ENCODE peak calls at places on chromosome 6, in five cellular contexts. One of them, this sample, is unnamed.
A peak's percentile ranks its signal among the peaks of the same experiment; 100 is the strongest.

GRCh38 chr6:119575721-119576120 is 226.2 kb upstream of the MAN1A1 start:
- DNase-seq in heart left ventricle: no peak
- DNase-seq in activated effector memory CD4-positive, alpha-beta T cell treated with anti-CD3 and anti-CD28 coated beads, Interleukin-2, amount 50 U/mL, for 16 hours: no peak
- DNase-seq in foreskin fibroblast: peak; percentile 61
- DNase-seq in stimulated activated CD8-positive, alpha-beta memory T cell treated with anti-CD3 and anti-CD28 coated beads, Interleukin-15, amount 100 ng/mL, for 24 hours: no peak
- DNase-seq in this sample: no peak

GRCh38 chr6:161407581-161407980 is 133.7 kb upstream of the AGPAT4 start:
- DNase-seq in heart left ventricle: no peak
- DNase-seq in activated effector memory CD4-positive, alpha-beta T cell treated with anti-CD3 and anti-CD28 coated beads, Interleukin-2, amount 50 U/mL, for 16 hours: no peak
- DNase-seq in foreskin fibroblast: peak; percentile 84
- DNase-seq in stimulated activated CD8-positive, alpha-beta memory T cell treated with anti-CD3 and anti-CD28 coated beads, Interleukin-15, amount 100 ng/mL, for 24 hours: no peak
- DNase-seq in this sample: no peak

GRCh38 chr6:2659882-2660281 is 90.8 kb downstream of the MYLK4 start:
- DNase-seq in heart left ventricle: no peak
- DNase-seq in activated effector memory CD4-positive, alpha-beta T cell treated with anti-CD3 and anti-CD28 coated beads, Interleukin-2, amount 50 U/mL, for 16 hours: no peak
- DNase-seq in foreskin fibroblast: peak; percentile 34
- DNase-seq in stimulated activated CD8-positive, alpha-beta memory T cell treated with anti-CD3 and anti-CD28 coated beads, Interleukin-15, amount 100 ng/mL, for 24 hours: no peak
- DNase-seq in this sample: no peak

GRCh38 chr6:126118058-126118759 is 131.9 kb downstream of the TRMT11 start:
- DNase-seq in heart left ventricle: no peak
- DNase-seq in activated effector memory CD4-positive, alpha-beta T cell treated with anti-CD3 and anti-CD28 coated beads, Interleukin-2, amount 50 U/mL, for 16 hours: no peak
- DNase-seq in foreskin fibroblast: peak; percentile 8
- DNase-seq in stimulated activated CD8-positive, alpha-beta memory T cell treated with anti-CD3 and anti-CD28 coated beads, Interleukin-15, amount 100 ng/mL, for 24 hours: no peak
- DNase-seq in this sample: no peak

GRCh38 chr6:169881976-169882375 is 130.6 kb downstream of the ERMARD start:
- DNase-seq in heart left ventricle: no peak
- DNase-seq in activated effector memory CD4-positive, alpha-beta T cell treated with anti-CD3 and anti-CD28 coated beads, Interleukin-2, amount 50 U/mL, for 16 hours: no peak
- DNase-seq in foreskin fibroblast: no peak
- DNase-seq in stimulated activated CD8-positive, alpha-beta memory T cell treated with anti-CD3 and anti-CD28 coated beads, Interleukin-15, amount 100 ng/mL, for 24 hours: no peak
- DNase-seq in this sample: no peak

GRCh38 chr6:162373192-162373591 is 354.4 kb downstream of the PRKN start:
- DNase-seq in heart left ventricle: no peak
- DNase-seq in activated effector memory CD4-positive, alpha-beta T cell treated with anti-CD3 and anti-CD28 coated beads, Interleukin-2, amount 50 U/mL, for 16 hours: no peak
- DNase-seq in foreskin fibroblast: no peak
- DNase-seq in stimulated activated CD8-positive, alpha-beta memory T cell treated with anti-CD3 and anti-CD28 coated beads, Interleukin-15, amount 100 ng/mL, for 24 hours: no peak
- DNase-seq in this sample: no peak

GRCh38 chr6:8193541-8193940 is 91.2 kb upstream of the EEF1E1 start:
- DNase-seq in heart left ventricle: no peak
- DNase-seq in activated effector memory CD4-positive, alpha-beta T cell treated with anti-CD3 and anti-CD28 coated beads, Interleukin-2, amount 50 U/mL, for 16 hours: no peak
- DNase-seq in foreskin fibroblast: no peak
- DNase-seq in stimulated activated CD8-positive, alpha-beta memory T cell treated with anti-CD3 and anti-CD28 coated beads, Interleukin-15, amount 100 ng/mL, for 24 hours: no peak
- DNase-seq in this sample: no peak

GRCh38 chr6:16947461-16948159 is 154.2 kb upstream of the STMND1 start:
- DNase-seq in heart left ventricle: no peak
- DNase-seq in activated effector memory CD4-positive, alpha-beta T cell treated with anti-CD3 and anti-CD28 coated beads, Interleukin-2, amount 50 U/mL, for 16 hours: no peak
- DNase-seq in foreskin fibroblast: peak; percentile 97
- DNase-seq in stimulated activated CD8-positive, alpha-beta memory T cell treated with anti-CD3 and anti-CD28 coated beads, Interleukin-15, amount 100 ng/mL, for 24 hours: no peak
- DNase-seq in this sample: peak; percentile 1

GRCh38 chr6:12485837-12486236 is 195.7 kb downstream of the EDN1 start:
- DNase-seq in heart left ventricle: no peak
- DNase-seq in activated effector memory CD4-positive, alpha-beta T cell treated with anti-CD3 and anti-CD28 coated beads, Interleukin-2, amount 50 U/mL, for 16 hours: no peak
- DNase-seq in foreskin fibroblast: no peak
- DNase-seq in stimulated activated CD8-positive, alpha-beta memory T cell treated with anti-CD3 and anti-CD28 coated beads, Interleukin-15, amount 100 ng/mL, for 24 hours: no peak
- DNase-seq in this sample: no peak

GRCh38 chr6:25504661-25505060 is 147.4 kb upstream of the SCGN start:
- DNase-seq in heart left ventricle: no peak
- DNase-seq in activated effector memory CD4-positive, alpha-beta T cell treated with anti-CD3 and anti-CD28 coated beads, Interleukin-2, amount 50 U/mL, for 16 hours: no peak
- DNase-seq in foreskin fibroblast: no peak
- DNase-seq in stimulated activated CD8-positive, alpha-beta memory T cell treated with anti-CD3 and anti-CD28 coated beads, Interleukin-15, amount 100 ng/mL, for 24 hours: no peak
- DNase-seq in this sample: no peak

GRCh38 chr6:7896465-7896987 is 14.1 kb downstream of the TXNDC5 start:
- DNase-seq in heart left ventricle: no peak
- DNase-seq in activated effector memory CD4-positive, alpha-beta T cell treated with anti-CD3 and anti-CD28 coated beads, Interleukin-2, amount 50 U/mL, for 16 hours: no peak
- DNase-seq in foreskin fibroblast: no peak
- DNase-seq in stimulated activated CD8-positive, alpha-beta memory T cell treated with anti-CD3 and anti-CD28 coated beads, Interleukin-15, amount 100 ng/mL, for 24 hours: no peak
- DNase-seq in this sample: no peak

GRCh38 chr6:131065824-131066171 is 2.8 kb upstream of the EPB41L2 start:
- DNase-seq in heart left ventricle: no peak
- DNase-seq in activated effector memory CD4-positive, alpha-beta T cell treated with anti-CD3 and anti-CD28 coated beads, Interleukin-2, amount 50 U/mL, for 16 hours: no peak
- DNase-seq in foreskin fibroblast: no peak
- DNase-seq in stimulated activated CD8-positive, alpha-beta memory T cell treated with anti-CD3 and anti-CD28 coated beads, Interleukin-15, amount 100 ng/mL, for 24 hours: no peak
- DNase-seq in this sample: no peak

GRCh38 chr6:166751051-166751595 is 124.1 kb upstream of the RPS6KA2 start:
- DNase-seq in heart left ventricle: no peak
- DNase-seq in activated effector memory CD4-positive, alpha-beta T cell treated with anti-CD3 and anti-CD28 coated beads, Interleukin-2, amount 50 U/mL, for 16 hours: no peak
- DNase-seq in foreskin fibroblast: no peak
- DNase-seq in stimulated activated CD8-positive, alpha-beta memory T cell treated with anti-CD3 and anti-CD28 coated beads, Interleukin-15, amount 100 ng/mL, for 24 hours: no peak
- DNase-seq in this sample: no peak

GRCh38 chr6:69729870-69730449 is 66.8 kb downstream of the LMBRD1 start:
- DNase-seq in heart left ventricle: no peak
- DNase-seq in activated effector memory CD4-positive, alpha-beta T cell treated with anti-CD3 and anti-CD28 coated beads, Interleukin-2, amount 50 U/mL, for 16 hours: no peak
- DNase-seq in foreskin fibroblast: peak; percentile 4
- DNase-seq in stimulated activated CD8-positive, alpha-beta memory T cell treated with anti-CD3 and anti-CD28 coated beads, Interleukin-15, amount 100 ng/mL, for 24 hours: no peak
- DNase-seq in this sample: no peak

GRCh38 chr6:118660218-118660569 is 8.8 kb upstream of the CEP85L start:
- DNase-seq in heart left ventricle: no peak
- DNase-seq in activated effector memory CD4-positive, alpha-beta T cell treated with anti-CD3 and anti-CD28 coated beads, Interleukin-2, amount 50 U/mL, for 16 hours: peak; percentile 75
- DNase-seq in foreskin fibroblast: peak; percentile 21
- DNase-seq in stimulated activated CD8-positive, alpha-beta memory T cell treated with anti-CD3 and anti-CD28 coated beads, Interleukin-15, amount 100 ng/mL, for 24 hours: no peak
- DNase-seq in this sample: peak; percentile 9

GRCh38 chr6:150692604-150693003 is 92.9 kb downstream of the PLEKHG1 start:
- DNase-seq in heart left ventricle: no peak
- DNase-seq in activated effector memory CD4-positive, alpha-beta T cell treated with anti-CD3 and anti-CD28 coated beads, Interleukin-2, amount 50 U/mL, for 16 hours: no peak
- DNase-seq in foreskin fibroblast: no peak
- DNase-seq in stimulated activated CD8-positive, alpha-beta memory T cell treated with anti-CD3 and anti-CD28 coated beads, Interleukin-15, amount 100 ng/mL, for 24 hours: no peak
- DNase-seq in this sample: no peak

GRCh38 chr6:151869787-151870186 is 62.3 kb downstream of the ESR1 start:
- DNase-seq in heart left ventricle: no peak
- DNase-seq in activated effector memory CD4-positive, alpha-beta T cell treated with anti-CD3 and anti-CD28 coated beads, Interleukin-2, amount 50 U/mL, for 16 hours: no peak
- DNase-seq in foreskin fibroblast: peak; percentile 61
- DNase-seq in stimulated activated CD8-positive, alpha-beta memory T cell treated with anti-CD3 and anti-CD28 coated beads, Interleukin-15, amount 100 ng/mL, for 24 hours: no peak
- DNase-seq in this sample: no peak

GRCh38 chr6:27592481-27593199 is 119.7 kb upstream of the ZNF184 start:
- DNase-seq in heart left ventricle: no peak
- DNase-seq in activated effector memory CD4-positive, alpha-beta T cell treated with anti-CD3 and anti-CD28 coated beads, Interleukin-2, amount 50 U/mL, for 16 hours: no peak
- DNase-seq in foreskin fibroblast: peak; percentile 84
- DNase-seq in stimulated activated CD8-positive, alpha-beta memory T cell treated with anti-CD3 and anti-CD28 coated beads, Interleukin-15, amount 100 ng/mL, for 24 hours: peak; percentile 24
- DNase-seq in this sample: peak; percentile 21

GRCh38 chr6:121430514-121431460 is 4.7 kb upstream of the GJA1 start:
- DNase-seq in heart left ventricle: no peak
- DNase-seq in activated effector memory CD4-positive, alpha-beta T cell treated with anti-CD3 and anti-CD28 coated beads, Interleukin-2, amount 50 U/mL, for 16 hours: no peak
- DNase-seq in foreskin fibroblast: peak; percentile 73
- DNase-seq in stimulated activated CD8-positive, alpha-beta memory T cell treated with anti-CD3 and anti-CD28 coated beads, Interleukin-15, amount 100 ng/mL, for 24 hours: no peak
- DNase-seq in this sample: peak; percentile 32

GRCh38 chr6:10583509-10583908 is 62.4 kb downstream of the GCNT2 start:
- DNase-seq in heart left ventricle: no peak
- DNase-seq in activated effector memory CD4-positive, alpha-beta T cell treated with anti-CD3 and anti-CD28 coated beads, Interleukin-2, amount 50 U/mL, for 16 hours: no peak
- DNase-seq in foreskin fibroblast: no peak
- DNase-seq in stimulated activated CD8-positive, alpha-beta memory T cell treated with anti-CD3 and anti-CD28 coated beads, Interleukin-15, amount 100 ng/mL, for 24 hours: no peak
- DNase-seq in this sample: peak; percentile 36

GRCh38 chr6:44064089-44064947 is 62.9 kb downstream of the MRPL14 start:
- DNase-seq in heart left ventricle: no peak
- DNase-seq in activated effector memory CD4-positive, alpha-beta T cell treated with anti-CD3 and anti-CD28 coated beads, Interleukin-2, amount 50 U/mL, for 16 hours: no peak
- DNase-seq in foreskin fibroblast: peak; percentile 94
- DNase-seq in stimulated activated CD8-positive, alpha-beta memory T cell treated with anti-CD3 and anti-CD28 coated beads, Interleukin-15, amount 100 ng/mL, for 24 hours: no peak
- DNase-seq in this sample: no peak

GRCh38 chr6:16832027-16832688 is 70.9 kb upstream of the ATXN1 start:
- DNase-seq in heart left ventricle: no peak
- DNase-seq in activated effector memory CD4-positive, alpha-beta T cell treated with anti-CD3 and anti-CD28 coated beads, Interleukin-2, amount 50 U/mL, for 16 hours: no peak
- DNase-seq in foreskin fibroblast: peak; percentile 24
- DNase-seq in stimulated activated CD8-positive, alpha-beta memory T cell treated with anti-CD3 and anti-CD28 coated beads, Interleukin-15, amount 100 ng/mL, for 24 hours: no peak
- DNase-seq in this sample: no peak

GRCh38 chr6:161918154-161918553 is 644.3 kb upstream of the AGPAT4 start:
- DNase-seq in heart left ventricle: no peak
- DNase-seq in activated effector memory CD4-positive, alpha-beta T cell treated with anti-CD3 and anti-CD28 coated beads, Interleukin-2, amount 50 U/mL, for 16 hours: no peak
- DNase-seq in foreskin fibroblast: peak; percentile 37
- DNase-seq in stimulated activated CD8-positive, alpha-beta memory T cell treated with anti-CD3 and anti-CD28 coated beads, Interleukin-15, amount 100 ng/mL, for 24 hours: no peak
- DNase-seq in this sample: no peak

GRCh38 chr6:25866011-25866410 is 8.0 kb downstream of the SLC17A3 start:
- DNase-seq in heart left ventricle: no peak
- DNase-seq in activated effector memory CD4-positive, alpha-beta T cell treated with anti-CD3 and anti-CD28 coated beads, Interleukin-2, amount 50 U/mL, for 16 hours: no peak
- DNase-seq in foreskin fibroblast: no peak
- DNase-seq in stimulated activated CD8-positive, alpha-beta memory T cell treated with anti-CD3 and anti-CD28 coated beads, Interleukin-15, amount 100 ng/mL, for 24 hours: no peak
- DNase-seq in this sample: no peak

GRCh38 chr6:109523478-109523877 is 40.5 kb upstream of the ZBTB24 start:
- DNase-seq in heart left ventricle: no peak
- DNase-seq in activated effector memory CD4-positive, alpha-beta T cell treated with anti-CD3 and anti-CD28 coated beads, Interleukin-2, amount 50 U/mL, for 16 hours: no peak
- DNase-seq in foreskin fibroblast: peak; percentile 82
- DNase-seq in stimulated activated CD8-positive, alpha-beta memory T cell treated with anti-CD3 and anti-CD28 coated beads, Interleukin-15, amount 100 ng/mL, for 24 hours: no peak
- DNase-seq in this sample: no peak

GRCh38 chr6:2434116-2434515 is 188.7 kb upstream of the GMDS start:
- DNase-seq in heart left ventricle: no peak
- DNase-seq in activated effector memory CD4-positive, alpha-beta T cell treated with anti-CD3 and anti-CD28 coated beads, Interleukin-2, amount 50 U/mL, for 16 hours: no peak
- DNase-seq in foreskin fibroblast: no peak
- DNase-seq in stimulated activated CD8-positive, alpha-beta memory T cell treated with anti-CD3 and anti-CD28 coated beads, Interleukin-15, amount 100 ng/mL, for 24 hours: no peak
- DNase-seq in this sample: no peak

GRCh38 chr6:105601541-105602174 is 198.8 kb upstream of the PREP start:
- DNase-seq in heart left ventricle: peak; percentile 53
- DNase-seq in activated effector memory CD4-positive, alpha-beta T cell treated with anti-CD3 and anti-CD28 coated beads, Interleukin-2, amount 50 U/mL, for 16 hours: peak; percentile 82
- DNase-seq in foreskin fibroblast: peak; percentile 98
- DNase-seq in stimulated activated CD8-positive, alpha-beta memory T cell treated with anti-CD3 and anti-CD28 coated beads, Interleukin-15, amount 100 ng/mL, for 24 hours: no peak
- DNase-seq in this sample: no peak

GRCh38 chr6:80319286-80319685 is 212.8 kb downstream of the BCKDHB start:
- DNase-seq in heart left ventricle: no peak
- DNase-seq in activated effector memory CD4-positive, alpha-beta T cell treated with anti-CD3 and anti-CD28 coated beads, Interleukin-2, amount 50 U/mL, for 16 hours: no peak
- DNase-seq in foreskin fibroblast: peak; percentile 30
- DNase-seq in stimulated activated CD8-positive, alpha-beta memory T cell treated with anti-CD3 and anti-CD28 coated beads, Interleukin-15, amount 100 ng/mL, for 24 hours: no peak
- DNase-seq in this sample: no peak

GRCh38 chr6:36809933-36810844 is 29.1 kb downstream of the CPNE5 start:
- DNase-seq in heart left ventricle: peak; percentile 44
- DNase-seq in activated effector memory CD4-positive, alpha-beta T cell treated with anti-CD3 and anti-CD28 coated beads, Interleukin-2, amount 50 U/mL, for 16 hours: no peak
- DNase-seq in foreskin fibroblast: no peak
- DNase-seq in stimulated activated CD8-positive, alpha-beta memory T cell treated with anti-CD3 and anti-CD28 coated beads, Interleukin-15, amount 100 ng/mL, for 24 hours: no peak
- DNase-seq in this sample: no peak

GRCh38 chr6:158468666-158469065 is 91.2 kb upstream of the TMEM181 start:
- DNase-seq in heart left ventricle: no peak
- DNase-seq in activated effector memory CD4-positive, alpha-beta T cell treated with anti-CD3 and anti-CD28 coated beads, Interleukin-2, amount 50 U/mL, for 16 hours: no peak
- DNase-seq in foreskin fibroblast: peak; percentile 36
- DNase-seq in stimulated activated CD8-positive, alpha-beta memory T cell treated with anti-CD3 and anti-CD28 coated beads, Interleukin-15, amount 100 ng/mL, for 24 hours: no peak
- DNase-seq in this sample: no peak

GRCh38 chr6:33949877-33950831 is 146.4 kb upstream of the MLN start:
- DNase-seq in heart left ventricle: no peak
- DNase-seq in activated effector memory CD4-positive, alpha-beta T cell treated with anti-CD3 and anti-CD28 coated beads, Interleukin-2, amount 50 U/mL, for 16 hours: peak; percentile 44
- DNase-seq in foreskin fibroblast: no peak
- DNase-seq in stimulated activated CD8-positive, alpha-beta memory T cell treated with anti-CD3 and anti-CD28 coated beads, Interleukin-15, amount 100 ng/mL, for 24 hours: no peak
- DNase-seq in this sample: peak; percentile 98

GRCh38 chr6:42140756-42141602 is 1.4 kb downstream of the C6orf132 start:
- DNase-seq in heart left ventricle: no peak
- DNase-seq in activated effector memory CD4-positive, alpha-beta T cell treated with anti-CD3 and anti-CD28 coated beads, Interleukin-2, amount 50 U/mL, for 16 hours: no peak
- DNase-seq in foreskin fibroblast: peak; percentile 38
- DNase-seq in stimulated activated CD8-positive, alpha-beta memory T cell treated with anti-CD3 and anti-CD28 coated beads, Interleukin-15, amount 100 ng/mL, for 24 hours: no peak
- DNase-seq in this sample: no peak

GRCh38 chr6:17966451-17966850 is 21.0 kb downstream of the KIF13A start:
- DNase-seq in heart left ventricle: no peak
- DNase-seq in activated effector memory CD4-positive, alpha-beta T cell treated with anti-CD3 and anti-CD28 coated beads, Interleukin-2, amount 50 U/mL, for 16 hours: no peak
- DNase-seq in foreskin fibroblast: peak; percentile 32
- DNase-seq in stimulated activated CD8-positive, alpha-beta memory T cell treated with anti-CD3 and anti-CD28 coated beads, Interleukin-15, amount 100 ng/mL, for 24 hours: no peak
- DNase-seq in this sample: no peak

This sample was measured in NCI-H526.